ENCODE peak calls at places on chromosomes 1 and 21, in ten cellular contexts. F, A, B, V, I, D, E, T, O and K are unnamed samples.

GRCh38 chr1:228097333-228098081 is 5.6 kb downstream of the C1orf35 start:
- DNase-seq in F (no peak), A (no peak), B (no peak), V (no peak), I (no peak), D (no peak), E (no peak), T (no peak), O (no peak), K (peak; percentile 87)

GRCh38 chr1:154635162-154635561 is 27.2 kb upstream of the ADAR start:
- DNase-seq in F (no peak), A (no peak), B (no peak), V (no peak), I (no peak), D (no peak), E (no peak), T (no peak), O (no peak), K (no peak)

GRCh38 chr1:26289158-26290059 is 9.5 kb downstream of the SH3BGRL3 start:
- DNase-seq in F (peak; percentile 54), A (no peak), B (no peak), V (no peak), I (no peak), D (no peak), E (no peak), T (no peak), O (peak; percentile 85), K (no peak)

GRCh38 chr1:169548312-169548711 is 38.0 kb downstream of the F5 start:
- DNase-seq in F (no peak), A (no peak), B (no peak), V (no peak), I (no peak), D (no peak), E (no peak), T (no peak), O (no peak), K (no peak)

GRCh38 chr1:109208431-109208830 is 5.3 kb upstream of the SARS1 start:
- DNase-seq in F (no peak), A (no peak), B (peak; percentile 15), V (no peak), I (no peak), D (no peak), E (no peak), T (no peak), O (no peak), K (no peak)

GRCh38 chr1:172902200-172902599 is 148.5 kb downstream of the TNFSF18 start:
- DNase-seq in F (no peak), A (no peak), B (no peak), V (no peak), I (no peak), D (no peak), E (no peak), T (no peak), O (no peak), K (no peak)

GRCh38 chr1:155396874-155397476 is 76.3 kb downstream of the RUSC1 start:
- DNase-seq in F (peak; percentile 39), A (no peak), B (no peak), V (peak; percentile 51), I (no peak), D (no peak), E (no peak), T (no peak), O (no peak), K (no peak)

GRCh38 chr1:78303620-78304019 is 187.2 kb upstream of the PTGFR start:
- DNase-seq in F (peak; percentile 45), A (peak; percentile 52), B (no peak), V (no peak), I (no peak), D (no peak), E (peak; percentile 90), T (no peak), O (no peak), K (peak; percentile 89)

GRCh38 chr1:119626841-119627240 is 21.2 kb downstream of the ZNF697 start:
- DNase-seq in F (no peak), A (no peak), B (no peak), V (no peak), I (no peak), D (no peak), E (no peak), T (no peak), O (no peak), K (no peak)

GRCh38 chr1:171484760-171485374 is 463 bp upstream of the PRRC2C start:
- DNase-seq in F (no peak), A (no peak), B (no peak), V (no peak), I (no peak), D (no peak), E (no peak), T (no peak), O (no peak), K (no peak)

GRCh38 chr1:116817582-116818064 is 63.4 kb downstream of the CD2 start:
- DNase-seq in F (no peak), A (peak; percentile 47), B (no peak), V (peak; percentile 67), I (no peak), D (no peak), E (no peak), T (peak; percentile 18), O (peak; percentile 37), K (no peak)

GRCh38 chr1:98157524-98158293 is 236.9 kb upstream of the DPYD start:
- DNase-seq in F (no peak), A (no peak), B (no peak), V (no peak), I (no peak), D (no peak), E (no peak), T (no peak), O (no peak), K (no peak)

GRCh38 chr1:225318706-225319575 is 108.9 kb downstream of the LBR start:
- DNase-seq in F (peak; percentile 26), A (peak; percentile 62), B (peak; percentile 65), V (no peak), I (no peak), D (peak; percentile 2), E (peak; percentile 41), T (peak; percentile 24), O (peak; percentile 1), K (no peak)

GRCh38 chr21:44353200-44353970 is at the start of gene TRPM2:
- DNase-seq in F (peak; percentile 73), A (no peak), B (peak; percentile 90), V (no peak), I (no peak), D (no peak), E (peak; percentile 45), T (no peak), O (no peak), K (no peak)

GRCh38 chr1:1678581-1679380 is 13.8 kb downstream of the SLC35E2B start:
- DNase-seq in F (no peak), A (peak; percentile 62), B (peak; percentile 89), V (peak; percentile 93), I (no peak), D (peak; percentile 23), E (no peak), T (no peak), O (peak; percentile 48), K (no peak)
- TF ChIP-seq POLR2A in F (no peak), A (no peak), B (no peak), V (peak; percentile 60), I (no peak), D (peak; percentile 15), E (no peak), T (no peak), O (no peak), K (no peak)

GRCh38 chr1:44471911-44472439 is 66.9 kb downstream of the RNF220 start:
- DNase-seq in F (no peak), A (no peak), B (no peak), V (no peak), I (no peak), D (no peak), E (no peak), T (no peak), O (no peak), K (no peak)
- TF ChIP-seq POLR2A in F (no peak), A (no peak), B (no peak), V (no peak), I (no peak), D (no peak), E (no peak), T (no peak), O (no peak), K (no peak)

GRCh38 chr1:201740609-201741231 is 88.2 kb upstream of the IPO9 start:
- DNase-seq in F (no peak), A (no peak), B (no peak), V (no peak), I (no peak), D (no peak), E (no peak), T (no peak), O (no peak), K (no peak)

GRCh38 chr1:201739492-201740085 is 89.4 kb upstream of the IPO9 start:
- DNase-seq in F (peak; percentile 81), A (peak; percentile 82), B (no peak), V (peak; percentile 81), I (no peak), D (no peak), E (peak; percentile 53), T (peak; percentile 39), O (no peak), K (no peak)

GRCh38 chr1:201740086-201740541 is 88.8 kb upstream of the IPO9 start:
- DNase-seq in F (no peak), A (no peak), B (no peak), V (no peak), I (no peak), D (no peak), E (no peak), T (no peak), O (no peak), K (no peak)

GRCh38 chr1:201737350-201738060 is 91.5 kb upstream of the IPO9 start:
- DNase-seq in F (peak; percentile 89), A (peak; percentile 39), B (no peak), V (no peak), I (no peak), D (no peak), E (no peak), T (no peak), O (no peak), K (no peak)

GRCh38 chr1:201739054-201739453 is 89.9 kb upstream of the IPO9 start:
- DNase-seq in F (peak; percentile 75), A (no peak), B (no peak), V (no peak), I (no peak), D (no peak), E (no peak), T (no peak), O (no peak), K (no peak)
- TF ChIP-seq POLR2A in F (no peak), A (no peak), B (no peak), V (no peak), I (no peak), D (no peak), E (no peak), T (no peak), O (no peak), K (no peak)

DNA sequence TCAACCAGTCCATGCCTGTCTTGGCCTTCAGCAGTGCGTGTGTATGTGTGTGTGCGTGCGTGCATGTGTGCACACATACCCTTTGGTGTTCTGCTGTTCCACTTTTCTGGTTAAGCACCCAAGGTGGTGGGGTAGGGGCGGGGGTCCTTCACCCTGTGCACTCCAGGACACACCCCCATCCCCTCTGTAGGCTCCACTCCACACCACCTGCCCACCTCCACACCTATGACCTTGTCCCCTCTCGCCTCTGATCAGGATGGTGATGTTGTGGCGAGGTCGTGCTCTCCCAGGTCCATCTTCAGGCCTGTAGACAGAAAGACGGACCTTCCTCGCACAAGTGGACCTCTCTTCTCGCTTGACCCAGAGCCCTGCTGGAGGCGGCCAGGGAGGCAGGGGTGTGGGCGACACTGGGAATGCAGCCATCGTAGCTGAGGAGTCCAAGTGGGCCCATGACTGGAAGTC is 44.6 kb downstream of the WDR4 start:
- DNase-seq in F (no peak), A (no peak), B (peak; percentile 42), V (no peak), I (no peak), D (no peak), E (no peak), T (no peak), O (no peak), K (no peak)
- TF ChIP-seq POLR2A in F (no peak), A (no peak), B (no peak), V (no peak), I (no peak), D (peak; percentile 21), E (no peak), T (no peak), O (no peak), K (no peak)